ENCODE peak calls at places on chromosome 11, in five cellular contexts. T, W, P, A and H are unnamed samples.

GRCh38 chr11:114195981-114196731 is 100.0 kb upstream of the NNMT start:
- DNase-seq in T (no peak), W (peak), A (no peak), P (no peak), H (no peak)

GRCh38 chr11:27116684-27117083 is 76.1 kb downstream of the BBOX1 start:
- DNase-seq in P (no peak), A (no peak), W (no peak), T (no peak), H (no peak)

GRCh38 chr11:46352063-46352841 is 5.0 kb downstream of the DGKZ start:
- DNase-seq in W (peak), P (no peak), T (peak), A (peak), H (no peak)

GRCh38 chr11:67407700-67408163 is 3.8 kb downstream of the TBC1D10C start:
- DNase-seq in W (no peak), T (peak), A (no peak), P (no peak), H (no peak)

GRCh38 chr11:94549166-94549565 is 5.4 kb downstream of the FUT4 start:
- DNase-seq in P (no peak), T (no peak), A (no peak), W (no peak), H (no peak)

GRCh38 chr11:46003647-46004046 is 81.2 kb downstream of the LARGE2 start:
- DNase-seq in P (no peak), W (no peak), A (no peak), T (no peak), H (no peak)

GRCh38 chr11:35943761-35944502 is at the start of gene LDLRAD3:
- DNase-seq in T (peak), P (peak), A (peak), W (peak), H (peak)

GRCh38 chr11:64340671-64341335 is 799 bp downstream of the CCDC88B start:
- DNase-seq in A (peak), P (peak), T (peak), W (peak), H (no peak)

GRCh38 chr11:6400431-6401345 is 10.4 kb downstream of the SMPD1 start:
- DNase-seq in P (no peak), T (no peak), A (no peak), W (no peak), H (no peak)

GRCh38 chr11:72851726-72852125 is 37.5 kb downstream of the ATG16L2 start:
- DNase-seq in P (no peak), T (no peak), A (no peak), W (no peak), H (no peak)

GRCh38 chr11:122709042-122709760 is 53.7 kb downstream of the UBASH3B start:
- DNase-seq in P (no peak), A (no peak), W (no peak), T (no peak), H (no peak)

GRCh38 chr11:111680486-111681175 is 78.4 kb downstream of the SIK2 start:
- DNase-seq in W (no peak), P (no peak), A (no peak), T (no peak), H (no peak)